ENCODE peak calls at places on chromosomes 11 and 22, in ten cellular contexts. One of them, this sample, is unnamed.

GRCh38 chr22:37739611-37740049 is 42.8 kb downstream of the TRIOBP start:
- DNase-seq in Daoy: no peak
- DNase-seq in chondrocyte: no peak
- DNase-seq in AG09309: no peak
- DNase-seq in CD8-positive, alpha-beta memory T cell: no peak
- DNase-seq in NCI-H1105 treated with DMSO at 0.1 percent for 48 hours: no peak
- DNase-seq in dermis blood vessel endothelial cell: no peak
- DNase-seq in activated T-cell treated with anti-CD3 and anti-CD28 coated beads for 1 hour: no peak
- DNase-seq in T follicular helper cell: no peak
- DNase-seq in T47D: no peak
- DNase-seq in this sample: no peak

GRCh38 chr11:23413057-23413456 is 552.8 kb upstream of the CCDC179 start:
- DNase-seq in Daoy: no peak
- DNase-seq in chondrocyte: no peak
- DNase-seq in AG09309: no peak
- DNase-seq in CD8-positive, alpha-beta memory T cell: no peak
- DNase-seq in NCI-H1105 treated with DMSO at 0.1 percent for 48 hours: no peak
- DNase-seq in dermis blood vessel endothelial cell: no peak
- DNase-seq in activated T-cell treated with anti-CD3 and anti-CD28 coated beads for 1 hour: no peak
- DNase-seq in T follicular helper cell: no peak
- DNase-seq in T47D: no peak
- DNase-seq in this sample: no peak

GRCh38 chr11:70397336-70397982 is 870 bp upstream of the CTTN start:
- DNase-seq in Daoy: peak
- DNase-seq in chondrocyte: no peak
- DNase-seq in AG09309: no peak
- DNase-seq in CD8-positive, alpha-beta memory T cell: no peak
- DNase-seq in NCI-H1105 treated with DMSO at 0.1 percent for 48 hours: peak
- DNase-seq in dermis blood vessel endothelial cell: peak
- DNase-seq in activated T-cell treated with anti-CD3 and anti-CD28 coated beads for 1 hour: no peak
- DNase-seq in T follicular helper cell: no peak
- DNase-seq in T47D: no peak
- DNase-seq in this sample: peak

GRCh38 chr11:61516191-61516590 is 7.6 kb downstream of the LRRC10B start:
- DNase-seq in Daoy: no peak
- DNase-seq in chondrocyte: peak
- DNase-seq in AG09309: no peak
- DNase-seq in CD8-positive, alpha-beta memory T cell: no peak
- DNase-seq in NCI-H1105 treated with DMSO at 0.1 percent for 48 hours: no peak
- DNase-seq in dermis blood vessel endothelial cell: no peak
- DNase-seq in activated T-cell treated with anti-CD3 and anti-CD28 coated beads for 1 hour: no peak
- DNase-seq in T follicular helper cell: no peak
- DNase-seq in T47D: no peak
- DNase-seq in this sample: no peak

GRCh38 chr11:62925745-62926668 is 4.8 kb upstream of the CHRM1 start:
- DNase-seq in Daoy: peak
- DNase-seq in chondrocyte: no peak
- DNase-seq in AG09309: no peak
- DNase-seq in CD8-positive, alpha-beta memory T cell: no peak
- DNase-seq in NCI-H1105 treated with DMSO at 0.1 percent for 48 hours: no peak
- DNase-seq in dermis blood vessel endothelial cell: no peak
- DNase-seq in activated T-cell treated with anti-CD3 and anti-CD28 coated beads for 1 hour: no peak
- DNase-seq in T follicular helper cell: no peak
- DNase-seq in T47D: no peak
- DNase-seq in this sample: no peak

GRCh38 chr22:21445437-21446127 is 21.6 kb upstream of the TMEM191C start:
- DNase-seq in Daoy: no peak
- DNase-seq in chondrocyte: peak
- DNase-seq in AG09309: no peak
- DNase-seq in CD8-positive, alpha-beta memory T cell: no peak
- DNase-seq in NCI-H1105 treated with DMSO at 0.1 percent for 48 hours: no peak
- DNase-seq in dermis blood vessel endothelial cell: no peak
- DNase-seq in activated T-cell treated with anti-CD3 and anti-CD28 coated beads for 1 hour: no peak
- DNase-seq in T follicular helper cell: no peak
- DNase-seq in T47D: no peak
- DNase-seq in this sample: peak

GRCh38 chr11:76161261-76161961 is 44.9 kb downstream of the WNT11 start:
- DNase-seq in Daoy: no peak
- DNase-seq in chondrocyte: peak
- DNase-seq in AG09309: no peak
- DNase-seq in CD8-positive, alpha-beta memory T cell: no peak
- DNase-seq in NCI-H1105 treated with DMSO at 0.1 percent for 48 hours: no peak
- DNase-seq in dermis blood vessel endothelial cell: no peak
- DNase-seq in activated T-cell treated with anti-CD3 and anti-CD28 coated beads for 1 hour: no peak
- DNase-seq in T follicular helper cell: no peak
- DNase-seq in T47D: no peak
- DNase-seq in this sample: no peak

GRCh38 chr11:36022891-36023290 is 79.0 kb downstream of the LDLRAD3 start:
- DNase-seq in Daoy: no peak
- DNase-seq in chondrocyte: no peak
- DNase-seq in AG09309: no peak
- DNase-seq in CD8-positive, alpha-beta memory T cell: no peak
- DNase-seq in NCI-H1105 treated with DMSO at 0.1 percent for 48 hours: no peak
- DNase-seq in dermis blood vessel endothelial cell: no peak
- DNase-seq in activated T-cell treated with anti-CD3 and anti-CD28 coated beads for 1 hour: no peak
- DNase-seq in T follicular helper cell: no peak
- DNase-seq in T47D: no peak
- DNase-seq in this sample: no peak

GRCh38 chr22:28464179-28464578 is 215.5 kb downstream of the TTC28 start:
- DNase-seq in Daoy: no peak
- DNase-seq in chondrocyte: no peak
- DNase-seq in AG09309: no peak
- DNase-seq in CD8-positive, alpha-beta memory T cell: no peak
- DNase-seq in NCI-H1105 treated with DMSO at 0.1 percent for 48 hours: no peak
- DNase-seq in dermis blood vessel endothelial cell: no peak
- DNase-seq in activated T-cell treated with anti-CD3 and anti-CD28 coated beads for 1 hour: no peak
- DNase-seq in T follicular helper cell: no peak
- DNase-seq in T47D: no peak
- DNase-seq in this sample: no peak

GRCh38 chr11:73965764-73966121 is 14.9 kb downstream of the DNAJB13 start:
- DNase-seq in Daoy: no peak
- DNase-seq in chondrocyte: no peak
- DNase-seq in AG09309: no peak
- DNase-seq in CD8-positive, alpha-beta memory T cell: no peak
- DNase-seq in NCI-H1105 treated with DMSO at 0.1 percent for 48 hours: no peak
- DNase-seq in dermis blood vessel endothelial cell: no peak
- DNase-seq in activated T-cell treated with anti-CD3 and anti-CD28 coated beads for 1 hour: no peak
- DNase-seq in T follicular helper cell: no peak
- DNase-seq in T47D: no peak
- DNase-seq in this sample: peak

GRCh38 chr11:76610371-76610770 is 60.2 kb downstream of the LRRC32 start:
- DNase-seq in Daoy: no peak
- DNase-seq in chondrocyte: no peak
- DNase-seq in AG09309: no peak
- DNase-seq in CD8-positive, alpha-beta memory T cell: no peak
- DNase-seq in NCI-H1105 treated with DMSO at 0.1 percent for 48 hours: no peak
- DNase-seq in dermis blood vessel endothelial cell: no peak
- DNase-seq in activated T-cell treated with anti-CD3 and anti-CD28 coated beads for 1 hour: no peak
- DNase-seq in T follicular helper cell: no peak
- DNase-seq in T47D: no peak
- DNase-seq in this sample: no peak

GRCh38 chr11:61429346-61429690 is 457 bp downstream of the CPSF7 start:
- DNase-seq in Daoy: peak
- DNase-seq in chondrocyte: no peak
- DNase-seq in AG09309: no peak
- DNase-seq in CD8-positive, alpha-beta memory T cell: peak
- DNase-seq in NCI-H1105 treated with DMSO at 0.1 percent for 48 hours: peak
- DNase-seq in dermis blood vessel endothelial cell: peak
- DNase-seq in activated T-cell treated with anti-CD3 and anti-CD28 coated beads for 1 hour: peak
- DNase-seq in T follicular helper cell: peak
- DNase-seq in T47D: peak
- DNase-seq in this sample: peak

GRCh38 chr22:35411112-35411511 is 11.2 kb downstream of the MCM5 start:
- DNase-seq in Daoy: no peak
- DNase-seq in chondrocyte: no peak
- DNase-seq in AG09309: no peak
- DNase-seq in CD8-positive, alpha-beta memory T cell: no peak
- DNase-seq in NCI-H1105 treated with DMSO at 0.1 percent for 48 hours: no peak
- DNase-seq in dermis blood vessel endothelial cell: no peak
- DNase-seq in activated T-cell treated with anti-CD3 and anti-CD28 coated beads for 1 hour: no peak
- DNase-seq in T follicular helper cell: no peak
- DNase-seq in T47D: no peak
- DNase-seq in this sample: no peak

This sample was measured in Caco-2.